ENCODE peak calls at places on chromosomes 12 and 14, in four cellular contexts. C is nephron progenitor cell; V is anterior cingulate cortex; G is naive thymus-derived CD8-positive, alpha-beta T cell. W is an unnamed sample.

GRCh38 chr14:29215853-29216252 is 449.3 kb downstream of the FOXG1 start:
- DNase-seq in C (no peak), V (no peak), G (no peak), W (peak)

GRCh38 chr12:96091833-96092232 is 56.4 kb upstream of the LTA4H start:
- DNase-seq in C (no peak), V (no peak), G (no peak), W (peak)

GRCh38 chr12:112869091-112869490 is 37.7 kb upstream of the OAS1 start:
- DNase-seq in C (no peak), V (no peak), G (no peak), W (no peak)

GRCh38 chr14:69850736-69851112 is 28.5 kb upstream of the SMOC1 start:
- DNase-seq in C (no peak), V (no peak), G (no peak), W (no peak)

GRCh38 chr14:37585101-37585479 is 10.0 kb downstream of the FOXA1 start:
- DNase-seq in C (peak), V (no peak), G (no peak), W (peak)

GRCh38 chr12:104710940-104711725 is 247.0 kb downstream of the SLC41A2 start:
- DNase-seq in C (no peak), V (no peak), G (no peak), W (peak)

GRCh38 chr12:11482955-11483354 is 87.6 kb upstream of the PRB2 start:
- DNase-seq in C (no peak), V (no peak), G (no peak), W (peak)

GRCh38 chr12:95480230-95480629 is 6.3 kb downstream of the METAP2 start:
- DNase-seq in C (no peak), V (no peak), G (no peak), W (peak)

GRCh38 chr14:74510955-74511354 is 17.4 kb downstream of the ISCA2 start:
- DNase-seq in C (no peak), V (no peak), G (no peak), W (peak)

GRCh38 chr14:23321572-23322547 is 603 bp downstream of the PABPN1 start:
- DNase-seq in C (peak), V (peak), G (no peak), W (peak)

GRCh38 chr12:57622293-57623245 is 10.4 kb downstream of the B4GALNT1 start:
- DNase-seq in C (no peak), V (no peak), G (no peak), W (no peak)

GRCh38 chr12:2960432-2960956 is 1.3 kb downstream of the TEAD4 start:
- DNase-seq in C (peak), V (no peak), G (no peak), W (peak)

GRCh38 chr14:68816943-68817430 is 24.1 kb upstream of the ZFP36L1 start:
- DNase-seq in C (no peak), V (no peak), G (no peak), W (no peak)

GRCh38 chr14:69358233-69358963 is 39.7 kb downstream of the ERH start:
- DNase-seq in C (no peak), V (no peak), G (no peak), W (no peak)

GRCh38 chr12:102965281-102966155 is 8.0 kb downstream of the ASCL1 start:
- DNase-seq in C (peak), V (peak), G (no peak), W (no peak)

GRCh38 chr14:101134161-101134631 is 230.7 kb upstream of the RTL1 start:
- DNase-seq in C (no peak), V (no peak), G (no peak), W (no peak)